ENCODE peak calls at places on chromosomes 4 and X, in four cellular contexts. One of them, this sample, is unnamed.

GRCh38 chr4:169369634-169370033 is 98.9 kb upstream of the SH3RF1 start:
- DNase-seq in IMR-90: no peak
- DNase-seq in A549: no peak
- DNase-seq in GM23338: peak
- DNase-seq in this sample: no peak

GRCh38 chrX:84748965-84749656 is 246.9 kb upstream of the HDX start:
- DNase-seq in IMR-90: no peak
- DNase-seq in A549: no peak
- DNase-seq in GM23338: no peak
- DNase-seq in this sample: no peak

GRCh38 chrX:9091253-9091652 is 57.3 kb upstream of the FAM9B start:
- DNase-seq in IMR-90: no peak
- DNase-seq in A549: no peak
- DNase-seq in GM23338: no peak
- DNase-seq in this sample: no peak

GRCh38 chrX:124501566-124501965 is 155.2 kb downstream of the SH2D1A start:
- DNase-seq in IMR-90: no peak
- DNase-seq in A549: no peak
- DNase-seq in GM23338: no peak
- DNase-seq in this sample: no peak

GRCh38 chrX:42751573-42751972 is 26.4 kb downstream of the PPP1R2C start:
- DNase-seq in IMR-90: peak
- DNase-seq in A549: no peak
- DNase-seq in GM23338: no peak
- DNase-seq in this sample: no peak

GRCh38 chr4:147378780-147379179 is 102.1 kb upstream of the EDNRA start:
- DNase-seq in IMR-90: no peak
- DNase-seq in A549: no peak
- DNase-seq in GM23338: peak
- DNase-seq in this sample: no peak

GRCh38 chr4:57966987-57967760 is 857.0 kb upstream of the IGFBP7 start:
- DNase-seq in IMR-90: no peak
- DNase-seq in A549: no peak
- DNase-seq in GM23338: no peak
- DNase-seq in this sample: no peak

GRCh38 chr4:111954546-111954945 is 190.7 kb upstream of the FAM241A start:
- DNase-seq in IMR-90: no peak
- DNase-seq in A549: no peak
- DNase-seq in GM23338: no peak
- DNase-seq in this sample: no peak

GRCh38 chr4:66097271-66097670 is 427.0 kb upstream of the EPHA5 start:
- DNase-seq in IMR-90: no peak
- DNase-seq in A549: no peak
- DNase-seq in GM23338: no peak
- DNase-seq in this sample: no peak

GRCh38 chrX:1493877-1494510 is 41.3 kb upstream of the ASMTL start:
- DNase-seq in IMR-90: no peak
- DNase-seq in A549: no peak
- DNase-seq in GM23338: no peak
- DNase-seq in this sample: peak

GRCh38 chr4:15469402-15470148 is at the start of gene CC2D2A:
- DNase-seq in IMR-90: peak
- DNase-seq in A549: peak
- DNase-seq in GM23338: peak
- DNase-seq in this sample: no peak
- H3K4me2 ChIP-seq in IMR-90: peak
- H3K4me2 ChIP-seq in A549: peak
- H3K4me2 ChIP-seq in GM23338: peak
- H3K4me2 ChIP-seq in this sample: peak

DNA sequence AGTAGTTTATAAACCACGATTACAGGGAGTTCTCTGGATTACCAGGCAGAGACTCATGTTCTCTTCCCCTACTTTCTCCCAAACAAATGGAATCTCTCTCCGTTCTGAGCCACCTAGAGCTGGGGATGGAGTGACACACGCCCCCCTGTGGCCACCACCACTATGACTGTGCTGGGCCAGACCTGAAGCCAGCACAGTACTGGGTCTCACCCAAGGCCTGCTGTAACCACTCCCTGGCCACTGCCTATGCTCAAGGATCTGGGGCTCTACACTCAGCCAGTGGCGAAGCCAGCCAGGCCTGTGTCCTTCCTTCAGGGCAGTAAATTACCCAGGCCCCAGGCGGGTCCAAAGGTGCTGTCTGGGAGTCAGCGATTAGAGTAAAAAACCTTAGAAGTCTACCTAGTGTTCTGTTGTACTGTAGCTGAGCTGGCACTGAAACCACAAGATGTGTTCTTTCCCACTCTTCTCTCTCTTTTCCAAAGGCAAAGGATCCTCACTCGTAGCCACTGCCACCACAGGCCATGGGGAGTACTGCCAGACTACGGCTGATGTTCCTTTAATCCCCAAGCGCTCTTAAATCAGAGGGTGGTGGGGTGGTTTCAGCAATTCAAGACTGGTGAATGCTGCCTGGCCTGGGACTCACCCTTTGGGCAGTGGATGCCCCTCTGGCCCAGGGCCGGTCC is 412.2 kb upstream of the ARX start:
- DNase-seq in IMR-90: no peak
- DNase-seq in A549: no peak
- DNase-seq in GM23338: peak
- DNase-seq in this sample: no peak
- TF ChIP-seq CTCF in IMR-90: no peak
- TF ChIP-seq CTCF in A549: no peak
- TF ChIP-seq CTCF in GM23338: peak
- TF ChIP-seq CTCF in this sample: no peak

DNA sequence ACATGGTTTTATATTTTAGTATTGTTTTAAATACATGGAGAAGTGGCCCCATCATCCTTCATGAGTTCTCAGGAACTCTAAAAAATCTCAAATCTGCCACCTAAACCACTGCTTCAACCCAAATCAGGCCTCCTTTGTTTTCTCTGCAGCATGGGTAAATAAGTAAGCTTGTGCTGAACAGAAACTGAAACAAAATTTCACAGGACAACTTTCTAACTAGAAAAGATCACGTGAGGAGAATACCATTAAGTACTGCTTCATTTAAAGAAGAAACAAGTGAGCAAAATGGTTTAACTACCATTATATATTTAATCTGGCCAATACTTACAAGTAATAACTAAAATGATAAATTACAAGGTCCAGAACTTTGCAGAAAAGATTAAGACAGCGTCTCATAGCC is 2.5 kb downstream of the ARAP2 start:
- DNase-seq in IMR-90: no peak
- DNase-seq in A549: no peak
- DNase-seq in GM23338: no peak
- DNase-seq in this sample: peak
- H3K4me2 ChIP-seq in IMR-90: no peak
- H3K4me2 ChIP-seq in A549: no peak
- H3K4me2 ChIP-seq in GM23338: no peak
- H3K4me2 ChIP-seq in this sample: peak

GRCh38 chr4:170875868-170876267 is 786.1 kb upstream of the AADAT start:
- DNase-seq in IMR-90: no peak
- DNase-seq in A549: no peak
- DNase-seq in GM23338: peak
- DNase-seq in this sample: no peak
- TF ChIP-seq CTCF in IMR-90: no peak
- TF ChIP-seq CTCF in A549: no peak
- TF ChIP-seq CTCF in GM23338: peak
- TF ChIP-seq CTCF in this sample: no peak

DNA sequence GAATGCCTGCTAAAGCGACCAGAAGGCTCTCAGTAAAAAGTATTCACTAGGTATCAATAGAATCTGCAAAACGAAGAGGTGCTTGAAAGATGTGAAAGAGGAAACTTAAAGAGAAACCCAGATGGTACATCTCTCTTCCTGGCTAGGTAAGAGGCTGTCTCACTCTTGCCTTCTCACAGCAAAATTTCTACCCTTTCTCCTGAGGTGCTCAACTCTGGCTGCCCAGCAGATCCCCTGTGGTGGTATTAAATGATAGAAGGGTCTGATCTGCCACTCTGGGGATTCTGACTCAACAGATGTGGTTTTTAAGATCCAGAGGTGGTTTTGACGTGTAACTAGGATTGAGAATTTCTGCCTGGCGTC is 14.9 kb upstream of the TSPAN5 start:
- DNase-seq in IMR-90: no peak
- DNase-seq in A549: no peak
- DNase-seq in GM23338: no peak
- DNase-seq in this sample: peak
- H3K4me2 ChIP-seq in IMR-90: no peak
- H3K4me2 ChIP-seq in A549: no peak
- H3K4me2 ChIP-seq in GM23338: no peak
- H3K4me2 ChIP-seq in this sample: peak

GRCh38 chrX:153561337-153561736 is 37.6 kb downstream of the CCNQ start:
- DNase-seq in IMR-90: no peak
- DNase-seq in A549: no peak
- DNase-seq in GM23338: no peak
- DNase-seq in this sample: no peak

GRCh38 chrX:153564047-153564606 is 34.8 kb downstream of the CCNQ start:
- DNase-seq in IMR-90: no peak
- DNase-seq in A549: no peak
- DNase-seq in GM23338: no peak
- DNase-seq in this sample: no peak

GRCh38 chrX:153560466-153560865 is 38.5 kb downstream of the CCNQ start:
- DNase-seq in IMR-90: no peak
- DNase-seq in A549: no peak
- DNase-seq in GM23338: no peak
- DNase-seq in this sample: no peak

GRCh38 chrX:153560000-153560399 is 38.9 kb downstream of the CCNQ start:
- DNase-seq in IMR-90: peak
- DNase-seq in A549: no peak
- DNase-seq in GM23338: no peak
- DNase-seq in this sample: no peak

GRCh38 chrX:153562546-153562945 is 36.4 kb downstream of the CCNQ start:
- DNase-seq in IMR-90: no peak
- DNase-seq in A549: no peak
- DNase-seq in GM23338: no peak
- DNase-seq in this sample: no peak
- TF ChIP-seq CTCF in IMR-90: no peak
- TF ChIP-seq CTCF in A549: no peak
- TF ChIP-seq CTCF in GM23338: no peak
- TF ChIP-seq CTCF in this sample: no peak

This sample was measured in MM.1S.